ENCODE peak calls at places on chromosomes 16 and 17, in six cellular contexts. F is neural progenitor cell, N is endothelial cell of umbilical vein, A is GM23248, P is HCT116, J is mammary epithelial cell. X is an unnamed sample.
A peak's percentile ranks its signal among the peaks of the same experiment; 100 is the strongest.

GRCh38 chr16:69329369-69330285 is 761 bp downstream of the PDF start:
- DNase-seq in F (peak; percentile 55), N (peak; percentile 20), A (peak; percentile 53), P (no peak), J (peak; percentile 48), X (no peak)

GRCh38 chr17:82092628-82092994 is 5.4 kb downstream of the FASN start:
- DNase-seq in F (no peak), N (no peak), A (no peak), P (no peak), J (no peak), X (no peak)

GRCh38 chr16:29898786-29899515 is 399 bp downstream of the SEZ6L2 start:
- DNase-seq in F (peak; percentile 80), N (no peak), A (peak; percentile 67), P (no peak), J (no peak), X (no peak)

GRCh38 chr16:57091200-57091989 is 988 bp upstream of the CPNE2 start:
- DNase-seq in F (peak; percentile 31), N (peak; percentile 40), A (peak; percentile 70), P (peak; percentile 32), J (peak; percentile 47), X (no peak)

GRCh38 chr16:1538804-1539520 is 5.5 kb downstream of the TMEM204 start:
- DNase-seq in F (peak; percentile 16), N (no peak), A (no peak), P (no peak), J (no peak), X (no peak)

GRCh38 chr17:197352-197751 is 15.9 kb upstream of the DOC2B start:
- DNase-seq in F (no peak), N (no peak), A (no peak), P (no peak), J (no peak), X (no peak)

GRCh38 chr16:7055443-7055842 is 277.2 kb upstream of the RBFOX1 start:
- DNase-seq in F (no peak), N (no peak), A (no peak), P (no peak), J (no peak), X (no peak)

GRCh38 chr16:70715113-70715711 is 29.4 kb upstream of the MTSS2 start:
- DNase-seq in F (no peak), N (no peak), A (peak; percentile 100), P (no peak), J (peak; percentile 99), X (no peak)

GRCh38 chr17:37067555-37068111 is 118.9 kb downstream of the AATF start:
- DNase-seq in F (no peak), N (peak; percentile 72), A (peak; percentile 86), P (peak; percentile 69), J (peak; percentile 66), X (no peak)

GRCh38 chr17:37066322-37066905 is 117.7 kb downstream of the AATF start:
- DNase-seq in F (no peak), N (no peak), A (no peak), P (no peak), J (no peak), X (no peak)

GRCh38 chr17:37068266-37068665 is 119.5 kb downstream of the AATF start:
- DNase-seq in F (no peak), N (no peak), A (no peak), P (no peak), J (no peak), X (no peak)

GRCh38 chr17:37065486-37066321 is 117.0 kb downstream of the AATF start:
- DNase-seq in F (no peak), N (no peak), A (no peak), P (no peak), J (no peak), X (no peak)

GRCh38 chr17:37069087-37069486 is 120.3 kb downstream of the AATF start:
- DNase-seq in F (no peak), N (no peak), A (no peak), P (no peak), J (no peak), X (no peak)
- H3K4me3 ChIP-seq in F (no peak overlapping the region), N (no peak overlapping the region), A (no peak overlapping the region), P (no peak overlapping the region), J (no peak overlapping the region), X (no peak overlapping the region)

DNA sequence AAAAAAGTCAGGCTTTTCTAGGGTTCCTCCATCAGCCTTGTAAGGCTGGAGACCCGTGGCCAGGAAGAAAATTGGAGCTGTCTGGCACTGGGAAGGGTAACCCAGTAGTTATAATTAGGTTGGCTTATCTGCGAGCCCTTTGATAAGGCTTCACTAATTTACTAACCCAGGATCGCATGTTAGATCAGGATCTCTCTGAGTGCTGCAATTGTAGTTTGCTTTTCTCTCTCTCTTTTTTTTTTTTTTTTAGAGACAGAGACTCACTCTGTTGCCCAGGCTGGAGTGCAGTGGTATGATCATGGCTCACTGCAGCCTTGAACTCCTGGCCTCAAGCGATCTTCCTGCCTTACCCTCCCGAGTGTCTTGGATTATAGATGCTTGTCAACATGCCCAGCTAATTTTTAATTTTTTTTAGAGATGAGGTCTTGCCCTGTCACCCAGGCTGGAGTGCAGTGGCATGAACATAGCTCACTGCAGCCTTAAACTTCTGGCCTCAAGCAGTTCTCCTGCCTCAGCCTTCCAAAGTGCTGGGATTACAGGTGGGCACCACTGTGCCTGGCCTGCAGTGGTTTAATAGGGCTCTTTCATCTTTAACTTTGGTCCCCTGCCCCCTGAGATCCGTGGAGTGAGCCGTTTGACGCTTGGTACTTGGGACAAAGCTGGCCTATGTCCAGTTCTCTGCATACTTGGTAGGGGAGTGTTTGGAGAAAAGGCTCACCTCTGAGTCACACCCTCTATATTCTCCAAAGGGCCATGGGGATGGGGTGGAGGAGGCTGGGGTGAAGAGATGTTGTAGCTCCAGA is 17.2 kb downstream of the ABCC1 start:
- DNase-seq in F (no peak), N (peak; percentile 37), A (peak; percentile 91), P (peak; percentile 92), J (peak; percentile 85), X (no peak)
- H2AFZ ChIP-seq in F (no peak overlapping the region), N (no peak overlapping the region), A (no peak overlapping the region), P (no peak overlapping the region), J (peak overlapping the region; percentile 41), X (no peak overlapping the region)

GRCh38 chr17:39209317-39210092 is 9.4 kb downstream of the RPL19 start:
- DNase-seq in F (peak; percentile 57), N (peak; percentile 29), A (peak; percentile 91), P (no peak), J (no peak), X (peak; percentile 49)
- H3K4me3 ChIP-seq in F (peak overlapping the region; percentile 43), N (no peak overlapping the region), A (peak overlapping the region; percentile 59), P (no peak overlapping the region), J (no peak overlapping the region), X (peak overlapping the region; percentile 4)

GRCh38 chr16:15899538-15900100 is 11.2 kb upstream of the CEP20 start:
- DNase-seq in F (no peak), N (no peak), A (peak; percentile 84), P (peak; percentile 99), J (peak; percentile 98), X (peak; percentile 25)
- H2AFZ ChIP-seq in F (peak overlapping the region; percentile 13), N (no peak overlapping the region), A (no peak overlapping the region), P (no peak overlapping the region), J (peak overlapping the region; percentile 84), X (no peak overlapping the region)

DNA sequence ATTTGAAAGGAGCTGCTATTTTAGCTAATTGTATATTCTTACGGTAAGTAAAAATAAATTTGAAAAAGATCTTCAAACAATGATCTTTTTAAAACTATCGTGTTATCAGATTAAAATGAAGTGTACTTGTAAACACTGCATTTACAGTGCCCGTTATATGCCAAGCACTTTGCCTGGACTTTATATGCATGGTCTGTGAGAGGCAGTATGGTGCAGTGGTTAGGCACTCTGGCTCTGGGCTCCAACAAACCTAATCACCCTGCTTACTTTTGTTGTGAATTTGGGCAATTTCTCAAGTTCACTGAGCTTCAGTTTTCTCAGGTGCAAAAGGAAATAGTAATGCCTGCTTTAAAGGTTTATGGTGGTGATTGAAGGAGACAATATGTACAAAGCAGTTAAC is 1.4 kb downstream of the PMP22 start:
- DNase-seq in F (no peak), N (no peak), A (no peak), P (no peak), J (no peak), X (no peak)
- H3K4me3 ChIP-seq in F (peak overlapping the region; percentile 57), N (no peak overlapping the region), A (peak overlapping the region; percentile 94), P (peak overlapping the region; percentile 81), J (no peak overlapping the region), X (no peak overlapping the region)

DNA sequence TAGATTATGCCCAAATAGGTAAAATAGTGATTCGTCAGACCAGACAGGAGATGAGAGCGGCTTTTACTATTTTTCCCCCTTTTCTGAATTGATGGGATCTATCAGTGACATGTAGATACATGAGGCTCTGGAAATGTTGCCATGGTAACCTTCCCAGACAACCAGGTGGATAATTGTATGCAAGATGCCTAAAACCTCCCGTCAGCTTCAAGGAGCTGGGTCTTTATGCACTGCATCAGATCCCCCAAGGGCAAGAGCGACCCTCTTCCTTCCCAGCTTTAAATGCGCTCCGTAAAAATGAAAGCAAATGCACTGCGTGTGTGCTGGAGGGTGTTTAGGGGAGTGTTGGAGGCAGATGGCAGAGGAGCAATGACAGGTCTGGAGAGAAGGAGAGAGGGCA is 461.9 kb upstream of the HSBP1 start:
- DNase-seq in F (peak; percentile 8), N (no peak), A (no peak), P (no peak), J (no peak), X (no peak)
- H2AFZ ChIP-seq in F (no peak overlapping the region), N (no peak overlapping the region), A (peak overlapping the region; percentile 32), P (no peak overlapping the region), J (no peak overlapping the region), X (no peak overlapping the region)